ENCODE peak calls at places on chromosomes 2 and 18, in seven cellular contexts. Q is psoas muscle, P is heart left ventricle, F is A549, J is iPS DF 6.9, V is caudate nucleus, M is aorta. R is an unnamed sample.

GRCh38 chr18:72942766-72943165 is 75.0 kb upstream of the NETO1 start:
- DNase-seq in V (no peak), F (no peak), J (no peak), P (no peak), M (no peak), Q (no peak), R (no peak)

GRCh38 chr2:240024766-240025165 is 376 bp downstream of the NDUFA10 start:
- DNase-seq in J (no peak), P (peak), V (no peak), M (no peak), F (peak), Q (no peak), R (no peak)

GRCh38 chr2:240451108-240451611 is 15.7 kb downstream of the GPC1 start:
- DNase-seq in V (no peak), M (peak), J (no peak), Q (peak), F (no peak), P (no peak), R (no peak)

GRCh38 chr2:216911886-216912285 is 52.0 kb upstream of the TNP1 start:
- DNase-seq in M (no peak), Q (no peak), J (no peak), P (no peak), F (no peak), V (no peak), R (no peak)

GRCh38 chr2:231786917-231787292 is 660 bp downstream of the COPS7B start:
- DNase-seq in J (no peak), V (no peak), P (no peak), Q (no peak), F (no peak), M (no peak), R (no peak)

GRCh38 chr18:72544092-72544886 is at the start of gene CBLN2:
- DNase-seq in Q (no peak), M (no peak), V (peak), J (peak), F (peak), P (no peak), R (no peak)

GRCh38 chr18:248053-248452 is 19.8 kb downstream of the THOC1 start:
- DNase-seq in F (no peak), M (no peak), J (no peak), P (no peak), Q (no peak), V (no peak), R (no peak)

GRCh38 chr2:241762933-241763369 is 13.7 kb upstream of the GAL3ST2 start:
- DNase-seq in F (no peak), J (no peak), Q (peak), P (no peak), V (no peak), M (no peak), R (no peak)

GRCh38 chr2:45688479-45689298 is 37.2 kb downstream of the PRKCE start:
- DNase-seq in P (no peak), Q (no peak), V (no peak), M (no peak), J (no peak), F (no peak), R (no peak)

GRCh38 chr2:236781933-236782788 is 212.5 kb downstream of the ACKR3 start:
- DNase-seq in P (no peak), M (no peak), Q (no peak), F (no peak), J (no peak), V (no peak), R (no peak)

GRCh38 chr2:169107645-169108044 is 38.3 kb downstream of the DHRS9 start:
- DNase-seq in Q (no peak), P (no peak), F (no peak), J (no peak), M (no peak), V (no peak), R (no peak)

GRCh38 chr18:51009071-51009470 is 20.9 kb upstream of the SMAD4 start:
- DNase-seq in Q (no peak), P (no peak), M (no peak), J (no peak), F (no peak), V (no peak), R (no peak)

GRCh38 chr2:103873719-103874359 is 980.1 kb upstream of the POU3F3 start:
- DNase-seq in P (no peak), J (no peak), M (no peak), V (no peak), Q (no peak), F (no peak), R (no peak)

GRCh38 chr2:37552339-37552738 is 119.1 kb downstream of the CDC42EP3 start:
- DNase-seq in F (no peak), Q (no peak), P (no peak), V (no peak), M (no peak), J (no peak), R (no peak)

GRCh38 chr2:162623888-162624287 is 214.7 kb downstream of the KCNH7 start:
- DNase-seq in F (no peak), P (no peak), V (no peak), M (no peak), J (no peak), Q (no peak), R (no peak)

GRCh38 chr2:128784626-128785306 is 466.1 kb upstream of the HS6ST1 start:
- DNase-seq in F (no peak), M (no peak), Q (no peak), V (no peak), J (no peak), P (no peak), R (peak)

GRCh38 chr18:35095983-35096676 is 54.9 kb downstream of the MAPRE2 start:
- DNase-seq in V (no peak), M (no peak), Q (no peak), J (no peak), F (no peak), P (no peak), R (no peak)

GRCh38 chr18:8828798-8829197 is 123.4 kb downstream of the MTCL1 start:
- DNase-seq in F (no peak), P (no peak), M (no peak), Q (no peak), V (no peak), J (no peak), R (no peak)

GRCh38 chr2:24822049-24822706 is 29.0 kb downstream of the CENPO start:
- DNase-seq in Q (no peak), P (no peak), J (peak), V (no peak), M (no peak), F (no peak), R (no peak)

GRCh38 chr2:237486819-237487448 is at the start of gene MLPH:
- DNase-seq in M (peak), F (peak), P (no peak), J (no peak), V (no peak), Q (peak), R (peak)

GRCh38 chr2:182081602-182082260 is 96.1 kb downstream of the PPP1R1C start:
- DNase-seq in M (no peak), V (no peak), F (no peak), Q (no peak), P (no peak), J (no peak), R (no peak)

GRCh38 chr2:105824446-105824845 is 79.7 kb downstream of the NCK2 start:
- DNase-seq in M (no peak), P (no peak), J (no peak), F (no peak), Q (no peak), V (no peak), R (no peak)

GRCh38 chr2:239444626-239445625 is 44.1 kb upstream of the HDAC4 start:
- DNase-seq in Q (peak), J (no peak), F (no peak), M (no peak), V (peak), P (no peak), R (peak)

GRCh38 chr2:160367887-160368286 is 125.7 kb downstream of the RBMS1 start:
- DNase-seq in M (no peak), Q (no peak), V (no peak), J (no peak), F (no peak), P (no peak), R (no peak)

GRCh38 chr2:123468071-123468470 is 557.0 kb upstream of the CNTNAP5 start:
- DNase-seq in V (no peak), M (no peak), P (no peak), J (no peak), F (no peak), Q (no peak), R (no peak)

GRCh38 chr2:43754180-43754579 is 19.7 kb upstream of the DYNC2LI1 start:
- DNase-seq in Q (peak), M (no peak), F (no peak), J (no peak), V (no peak), P (no peak), R (no peak)

GRCh38 chr2:140349695-140350094 is 1569.5 kb upstream of the NXPH2 start:
- DNase-seq in M (no peak), J (no peak), P (no peak), Q (no peak), F (no peak), V (no peak), R (no peak)

GRCh38 chr2:234952270-234953115 is 676 bp downstream of the SH3BP4 start:
- DNase-seq in Q (no peak), J (no peak), M (peak), V (no peak), F (no peak), P (no peak), R (no peak)

GRCh38 chr18:10122116-10122515 is 208.3 kb downstream of the VAPA start:
- DNase-seq in M (no peak), Q (no peak), V (no peak), J (no peak), P (no peak), F (no peak), R (no peak)

GRCh38 chr2:159118859-159119510 is 150.5 kb downstream of the TANC1 start:
- DNase-seq in M (no peak), P (no peak), J (no peak), F (no peak), Q (no peak), V (no peak), R (no peak)

GRCh38 chr2:84799772-84800171 is 81.1 kb downstream of the TRABD2A start:
- DNase-seq in J (no peak), P (no peak), Q (no peak), M (no peak), F (no peak), V (no peak), R (no peak)

GRCh38 chr2:147345246-147345645 is 499.6 kb upstream of the ACVR2A start:
- DNase-seq in V (no peak), F (no peak), J (no peak), Q (no peak), P (no peak), M (no peak), R (no peak)

GRCh38 chr2:29245742-29246387 is 130.7 kb downstream of the CLIP4 start:
- DNase-seq in M (no peak), F (peak), P (no peak), J (no peak), V (no peak), Q (no peak), R (no peak)

GRCh38 chr2:10385501-10385900 is 62.6 kb downstream of the ODC1 start:
- DNase-seq in V (no peak), Q (no peak), M (no peak), P (no peak), J (no peak), F (no peak), R (no peak)

GRCh38 chr18:45008694-45009372 is 328.1 kb downstream of the SETBP1 start:
- DNase-seq in M (no peak), F (no peak), P (no peak), J (no peak), V (no peak), Q (no peak), R (no peak)

GRCh38 chr18:29912351-29912750 is 1130.2 kb downstream of the DSC3 start:
- DNase-seq in J (no peak), Q (no peak), V (no peak), F (no peak), M (no peak), P (no peak), R (no peak)

GRCh38 chr18:11178951-11179549 is 29.7 kb upstream of the PIEZO2 start:
- DNase-seq in M (peak), Q (peak), P (peak), V (no peak), J (no peak), F (no peak), R (peak)

GRCh38 chr2:75064691-75065396 is 106.4 kb downstream of the POLE4 start:
- DNase-seq in P (no peak), F (peak), J (peak), Q (peak), M (peak), V (peak), R (no peak)

GRCh38 chr2:226077031-226077430 is 677.5 kb downstream of the NYAP2 start:
- DNase-seq in M (no peak), J (no peak), F (no peak), Q (no peak), V (no peak), P (no peak), R (no peak)

GRCh38 chr2:100107440-100107839 is 35.0 kb downstream of the AFF3 start:
- DNase-seq in P (no peak), M (no peak), V (no peak), Q (no peak), F (no peak), J (no peak), R (no peak)
- H3K27ac ChIP-seq in P (no peak), M (no peak), V (no peak), Q (no peak), F (no peak), J (no peak), R (no peak)

GRCh38 chr18:3117493-3118192 is 102.1 kb downstream of the MYOM1 start:
- DNase-seq in Q (no peak), F (no peak), J (no peak), P (no peak), V (no peak), M (no peak), R (no peak)
- H3K27ac ChIP-seq in Q (no peak), F (peak), J (no peak), P (no peak), V (no peak), M (no peak), R (no peak)

GRCh38 chr2:86243272-86243671 is 44.0 kb downstream of the MRPL35 start:
- DNase-seq in P (no peak), J (no peak), F (no peak), Q (no peak), V (no peak), M (no peak), R (no peak)

GRCh38 chr2:86240251-86240650 is 41.0 kb downstream of the MRPL35 start:
- DNase-seq in P (no peak), F (no peak), M (no peak), Q (no peak), J (no peak), V (no peak), R (no peak)

GRCh38 chr2:86241611-86242010 is 42.4 kb downstream of the MRPL35 start:
- DNase-seq in V (no peak), Q (no peak), J (no peak), M (no peak), F (no peak), P (no peak), R (no peak)

GRCh38 chr2:86239745-86240144 is 40.5 kb downstream of the MRPL35 start:
- DNase-seq in Q (no peak), P (no peak), J (no peak), V (no peak), M (no peak), F (no peak), R (no peak)

DNA sequence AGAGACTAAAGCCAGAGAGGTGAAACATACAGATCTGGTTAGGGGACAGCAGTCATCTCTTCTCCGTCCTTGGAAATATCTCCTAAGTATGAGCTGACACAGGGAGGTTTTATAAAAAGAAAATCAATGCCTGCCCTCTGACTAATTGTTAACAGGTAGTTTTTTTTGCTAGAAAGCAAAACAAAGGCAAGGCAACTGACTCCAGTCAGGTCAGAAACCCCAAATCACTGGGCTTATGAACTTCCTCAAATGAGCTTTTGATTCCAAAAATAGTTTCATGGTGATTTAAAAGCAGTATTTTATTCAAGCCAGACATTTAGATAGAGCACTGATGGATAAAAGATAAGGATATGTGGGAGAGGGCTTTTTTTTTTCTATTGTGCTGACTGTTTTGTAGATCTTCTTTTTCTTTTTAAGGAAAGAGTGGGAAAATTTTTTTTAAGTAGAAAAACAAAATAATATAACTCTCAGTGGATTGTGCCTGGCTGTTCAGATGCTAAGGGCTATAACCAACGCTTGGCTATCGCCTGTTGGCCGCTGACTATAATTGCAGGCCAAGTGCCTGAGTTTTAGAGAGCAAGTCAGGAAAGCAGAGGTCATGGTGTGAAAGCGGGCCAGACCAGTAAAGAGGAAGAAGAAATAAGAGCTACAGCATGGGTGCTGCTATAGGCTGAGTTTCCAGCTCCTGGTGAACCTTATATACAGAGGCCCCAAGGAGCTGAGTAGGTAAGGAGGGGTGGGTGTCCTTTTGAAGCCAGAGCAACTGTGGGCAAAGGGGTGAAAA is 44.9 kb downstream of the MRPL35 start:
- DNase-seq in V (no peak), F (no peak), M (no peak), Q (no peak), J (no peak), P (no peak), R (peak)
- H3K27ac ChIP-seq in V (no peak), F (no peak), M (peak), Q (no peak), J (no peak), P (no peak), R (no peak)

GRCh38 chr2:120587997-120588336 is 147.7 kb upstream of the GLI2 start:
- DNase-seq in V (no peak), Q (no peak), M (no peak), J (no peak), F (no peak), P (no peak), R (no peak)
- H3K27ac ChIP-seq in V (no peak), Q (no peak), M (no peak), J (no peak), F (no peak), P (no peak), R (no peak)

GRCh38 chr2:187502467-187502866 is 51.8 kb downstream of the TFPI start:
- DNase-seq in J (no peak), V (no peak), F (no peak), Q (no peak), P (no peak), M (no peak), R (no peak)
- H3K27ac ChIP-seq in J (no peak), V (no peak), F (peak), Q (no peak), P (no peak), M (no peak), R (no peak)

DNA sequence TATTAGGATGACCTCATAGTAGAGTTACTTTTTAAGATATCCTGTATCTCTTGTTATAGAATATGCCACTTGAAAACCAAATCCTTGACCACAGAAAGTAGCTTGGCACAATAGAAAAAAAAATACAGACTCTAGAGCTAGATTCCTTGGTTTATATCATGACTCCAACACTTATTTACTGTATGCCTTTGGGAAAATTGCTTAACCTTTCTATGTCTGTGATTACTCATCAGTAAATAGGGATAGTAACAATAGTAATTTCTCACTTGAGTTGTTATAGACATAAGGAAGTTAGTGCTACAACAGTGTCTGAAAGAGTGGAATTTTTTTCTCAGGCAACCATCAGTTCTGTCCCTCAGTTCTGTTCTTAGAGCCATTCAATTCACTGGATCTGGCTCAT is 193.8 kb downstream of the GULP1 start:
- DNase-seq in Q (no peak), V (no peak), J (no peak), F (no peak), M (no peak), P (no peak), R (no peak)
- H3K27ac ChIP-seq in Q (no peak), V (no peak), J (no peak), F (no peak), M (no peak), P (no peak), R (no peak)

GRCh38 chr2:218394298-218395089 is 5.2 kb upstream of the CTDSP1 start:
- DNase-seq in V (no peak), P (no peak), J (no peak), F (no peak), Q (peak), M (peak), R (peak)

GRCh38 chr2:218396688-218397501 is 2.8 kb upstream of the CTDSP1 start:
- DNase-seq in Q (peak), F (peak), M (peak), V (peak), J (no peak), P (peak), R (peak)

GRCh38 chr2:218395826-218396687 is 3.6 kb upstream of the CTDSP1 start:
- DNase-seq in F (peak), J (no peak), Q (peak), V (peak), P (peak), M (peak), R (peak)

GRCh38 chr2:218395090-218395444 is 4.6 kb upstream of the CTDSP1 start:
- DNase-seq in V (no peak), M (no peak), P (no peak), J (no peak), F (no peak), Q (no peak), R (no peak)

DNA sequence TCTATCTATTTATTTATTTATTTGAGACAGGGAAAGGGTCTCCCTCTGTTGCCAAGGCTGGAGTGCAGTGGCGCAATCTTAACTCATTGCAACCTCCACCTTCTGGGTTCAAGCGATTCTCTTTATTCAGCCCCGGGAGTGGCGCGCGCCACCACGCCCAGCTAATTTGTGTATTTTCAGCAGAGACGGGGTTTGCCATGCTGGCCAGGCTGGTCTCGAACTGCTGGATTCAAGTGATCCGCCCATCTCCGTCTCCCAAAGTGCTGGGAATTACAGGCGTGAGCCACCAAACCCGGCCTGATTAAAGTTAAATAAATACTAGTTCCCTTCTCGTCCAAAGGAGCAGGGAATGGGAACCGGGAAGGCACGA is 4.2 kb upstream of the CTDSP1 start:
- DNase-seq in M (peak), Q (peak), V (no peak), J (no peak), F (no peak), P (no peak), R (no peak)
- H3K27ac ChIP-seq in M (peak), Q (peak), V (peak), J (no peak), F (peak), P (peak), R (peak)